ENCODE peak calls at places on chromosomes 1 and 21, in four cellular contexts. H is breast epithelium, N is SJCRH30, Q is ovary. M is an unnamed sample.
A peak's percentile ranks its signal among the peaks of the same experiment; 100 is the strongest.

GRCh38 chr1:102191723-102192122 is 195.0 kb upstream of the OLFM3 start:
- DNase-seq in N (peak; percentile 75), Q (no peak), H (no peak), M (peak; percentile 8)

GRCh38 chr21:27694667-27695066 is 727.8 kb upstream of the ADAMTS5 start:
- DNase-seq in Q (no peak), N (no peak), H (no peak), M (no peak)

GRCh38 chr1:37605061-37605650 is 9.4 kb upstream of the GNL2 start:
- DNase-seq in H (no peak), Q (no peak), N (no peak), M (no peak)

GRCh38 chr1:221217029-221217428 is 337.8 kb downstream of the HLX start:
- DNase-seq in Q (no peak), N (no peak), H (no peak), M (no peak)

GRCh38 chr21:27734146-27734545 is 767.3 kb upstream of the ADAMTS5 start:
- DNase-seq in H (no peak), Q (no peak), N (no peak), M (no peak)

GRCh38 chr1:27864264-27864895 is 8.0 kb upstream of the THEMIS2 start:
- DNase-seq in H (no peak), N (no peak), Q (no peak), M (no peak)

GRCh38 chr1:56683569-56683968 is 38.5 kb downstream of the PRKAA2 start:
- DNase-seq in H (no peak), N (no peak), Q (no peak), M (no peak)

GRCh38 chr1:110337704-110338199 is 1.4 kb upstream of the RBM15 start:
- DNase-seq in Q (peak; percentile 59), H (peak; percentile 42), N (peak; percentile 58), M (no peak)

GRCh38 chr1:151457911-151458882 is 1.1 kb downstream of the POGZ start:
- DNase-seq in Q (peak; percentile 85), H (peak; percentile 55), N (peak; percentile 71), M (peak; percentile 45)

GRCh38 chr1:25958475-25958874 is 39.4 kb downstream of the PAFAH2 start:
- DNase-seq in N (no peak), Q (no peak), H (no peak), M (no peak)

GRCh38 chr1:172002725-172003345 is 161.5 kb downstream of the DNM3 start:
- DNase-seq in H (no peak), Q (no peak), N (peak; percentile 80), M (no peak)

GRCh38 chr21:35868005-35868868 is 192.1 kb downstream of the SETD4 start:
- DNase-seq in N (no peak), Q (no peak), H (no peak), M (no peak)

GRCh38 chr1:98921817-98922216 is 82.8 kb downstream of the PLPPR5 start:
- DNase-seq in Q (no peak), H (no peak), N (no peak), M (no peak)

DNA sequence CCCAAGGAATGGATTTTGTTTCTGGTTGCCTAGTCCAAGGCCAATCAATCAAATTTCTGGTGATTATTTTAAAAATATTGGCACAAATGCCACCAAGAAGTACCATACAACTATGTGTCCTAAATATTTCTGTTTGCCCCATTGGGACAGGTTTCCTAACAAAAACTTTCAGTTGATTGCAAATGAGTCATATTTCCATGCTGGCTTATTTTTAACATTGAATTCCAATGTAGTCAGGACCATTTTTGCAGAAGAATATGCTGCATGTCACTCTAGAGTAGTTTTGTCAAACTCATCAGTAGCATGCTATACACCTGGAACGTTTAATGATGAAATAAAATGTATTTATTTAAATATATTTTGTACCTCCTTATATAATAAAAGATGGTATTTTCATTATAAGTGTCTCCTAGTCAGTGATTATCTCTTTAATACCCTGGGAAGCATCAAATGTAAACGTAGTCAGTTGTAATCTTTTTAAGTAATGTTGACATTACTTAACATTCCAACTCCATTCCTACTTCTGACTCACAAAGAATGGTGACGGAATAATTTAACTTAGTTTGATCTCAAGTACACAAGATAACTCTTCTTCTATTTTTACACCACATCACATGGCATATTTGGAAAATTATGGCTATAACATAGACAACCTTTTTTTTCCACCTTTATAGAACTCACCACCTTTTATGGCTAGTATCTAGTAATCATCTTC is 39.0 kb upstream of the USH2A start:
- DNase-seq in N (no peak), Q (no peak), H (no peak), M (no peak)
- H3K27ac ChIP-seq in N (no peak overlapping the region), Q (no peak overlapping the region), H (no peak overlapping the region), M (no peak overlapping the region)

DNA sequence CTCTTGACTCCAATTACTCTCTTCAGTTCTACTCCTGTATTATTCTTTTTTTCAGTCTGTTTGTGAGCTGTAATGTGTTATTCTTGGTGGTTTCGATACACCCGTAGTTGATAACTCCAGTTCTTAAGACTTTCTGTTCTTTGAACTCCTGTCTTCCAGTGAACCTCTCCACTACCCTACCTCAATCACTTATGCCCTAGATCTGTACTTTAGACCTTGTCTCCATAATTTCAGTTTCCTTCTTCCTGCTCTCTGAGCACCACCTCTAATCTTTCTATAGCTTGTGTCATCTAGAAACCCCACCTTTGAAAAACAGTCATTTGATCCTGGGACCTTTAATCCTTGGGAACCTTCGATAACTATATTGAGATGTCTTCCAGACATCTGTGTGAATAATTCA is 159.3 kb downstream of the PIK3R3 start:
- DNase-seq in Q (no peak), H (no peak), N (no peak), M (no peak)
- H3K27ac ChIP-seq in Q (no peak overlapping the region), H (no peak overlapping the region), N (no peak overlapping the region), M (no peak overlapping the region)

GRCh38 chr21:38822754-38823374 is 17.1 kb downstream of the ETS2 start:
- DNase-seq in Q (no peak), H (no peak), N (no peak), M (no peak)

GRCh38 chr21:38820471-38821239 is 14.9 kb downstream of the ETS2 start:
- DNase-seq in N (no peak), Q (no peak), H (no peak), M (no peak)

GRCh38 chr21:38821959-38822682 is 16.4 kb downstream of the ETS2 start:
- DNase-seq in Q (no peak), N (no peak), H (no peak), M (no peak)

GRCh38 chr21:38819719-38820147 is 14.0 kb downstream of the ETS2 start:
- DNase-seq in H (peak; percentile 67), Q (no peak), N (no peak), M (no peak)

DNA sequence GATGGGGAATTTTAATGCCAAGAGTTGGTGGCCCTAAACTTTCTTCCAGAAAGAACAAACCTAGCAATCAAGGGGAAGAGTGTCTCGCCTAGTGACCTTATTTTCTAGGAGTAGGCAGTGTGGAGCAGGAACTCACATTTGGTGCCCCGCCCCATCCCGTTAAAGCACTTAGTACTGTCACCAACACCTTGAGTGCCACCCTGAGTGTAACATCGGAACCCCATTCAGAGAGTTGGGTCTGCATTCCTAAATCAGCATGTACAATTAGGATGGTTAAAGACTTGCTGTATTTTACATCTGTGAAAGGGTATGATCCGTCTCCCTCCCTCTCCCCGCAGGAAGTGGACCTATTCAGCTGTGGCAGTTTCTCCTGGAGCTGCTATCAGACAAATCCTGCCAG is 15.5 kb downstream of the ETS2 start:
- DNase-seq in H (no peak), N (no peak), Q (no peak), M (no peak)
- H3K27ac ChIP-seq in H (peak overlapping the region; percentile 84), N (no peak overlapping the region), Q (no peak overlapping the region), M (no peak overlapping the region)

DNA sequence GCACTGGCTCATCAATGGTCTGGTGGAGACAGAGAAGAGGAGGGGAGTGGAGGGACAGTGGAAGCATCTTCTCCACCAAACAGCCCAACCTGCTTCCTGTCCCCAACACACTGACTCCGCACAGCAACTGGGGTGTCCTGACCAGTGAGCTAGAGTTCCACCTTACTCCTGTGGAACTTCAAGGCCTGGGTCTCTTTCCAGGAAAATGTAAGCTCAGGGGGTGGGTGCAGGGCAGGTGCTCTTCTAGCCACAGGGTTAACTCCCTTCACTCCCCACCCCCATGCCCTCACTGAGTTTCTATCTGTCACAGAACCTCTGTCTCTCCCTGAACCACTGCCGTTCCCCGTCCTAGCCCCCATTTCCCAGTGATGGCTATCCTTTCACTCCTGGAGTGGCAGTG is 876 bp downstream of the MOB3C start:
- DNase-seq in N (no peak), H (no peak), Q (no peak), M (no peak)
- H3K27ac ChIP-seq in N (no peak overlapping the region), H (peak overlapping the region; percentile 93), Q (peak overlapping the region; percentile 65), M (peak overlapping the region; percentile 90)

M was measured in substantia nigra.